ENCODE peak calls at places on chromosomes 11 and 22, in eight cellular contexts. One of them, this sample, is unnamed.
A peak's percentile ranks its signal among the peaks of the same experiment; 100 is the strongest.

GRCh38 chr11:68838572-68838964 is 3.1 kb downstream of the CPT1A start:
- DNase-seq in stimulated activated CD4-positive, alpha-beta T cell treated with anti-CD3 and anti-CD28 coated beads, TNF-alpha, amount 100 ng/mL, for 24 hours: peak; percentile 19
- DNase-seq in stomach: no peak
- DNase-seq in NCI-H748 treated with DMSO at 0.1 percent for 48 hours: no peak
- DNase-seq in K562: no peak
- DNase-seq in NCI-H1930: no peak
- DNase-seq in NCI-H345: no peak
- DNase-seq in fibroblast of pulmonary artery: peak; percentile 49
- DNase-seq in this sample: no peak

GRCh38 chr11:19938051-19938856 is 222.0 kb downstream of the DBX1 start:
- DNase-seq in NCI-H345: no peak
- DNase-seq in NCI-H1930: no peak
- DNase-seq in fibroblast of pulmonary artery: peak; percentile 72
- DNase-seq in K562: peak; percentile 70
- DNase-seq in stimulated activated CD4-positive, alpha-beta T cell treated with anti-CD3 and anti-CD28 coated beads, TNF-alpha, amount 100 ng/mL, for 24 hours: peak; percentile 11
- DNase-seq in NCI-H748 treated with DMSO at 0.1 percent for 48 hours: peak; percentile 10
- DNase-seq in stomach: peak; percentile 53
- DNase-seq in this sample: no peak

GRCh38 chr11:50246183-50246582 is 213.5 kb downstream of the OR4C45 start:
- DNase-seq in NCI-H345: no peak
- DNase-seq in NCI-H1930: no peak
- DNase-seq in NCI-H748 treated with DMSO at 0.1 percent for 48 hours: no peak
- DNase-seq in stimulated activated CD4-positive, alpha-beta T cell treated with anti-CD3 and anti-CD28 coated beads, TNF-alpha, amount 100 ng/mL, for 24 hours: no peak
- DNase-seq in stomach: no peak
- DNase-seq in K562: no peak
- DNase-seq in fibroblast of pulmonary artery: no peak
- DNase-seq in this sample: no peak

GRCh38 chr22:44658371-44658953 is 43.5 kb upstream of the PRR5 start:
- DNase-seq in stomach: no peak
- DNase-seq in fibroblast of pulmonary artery: peak; percentile 87
- DNase-seq in stimulated activated CD4-positive, alpha-beta T cell treated with anti-CD3 and anti-CD28 coated beads, TNF-alpha, amount 100 ng/mL, for 24 hours: no peak
- DNase-seq in NCI-H345: no peak
- DNase-seq in NCI-H748 treated with DMSO at 0.1 percent for 48 hours: no peak
- DNase-seq in NCI-H1930: no peak
- DNase-seq in K562: no peak
- DNase-seq in this sample: no peak

GRCh38 chr11:128763224-128763623 is 69.4 kb downstream of the FLI1 start:
- DNase-seq in NCI-H748 treated with DMSO at 0.1 percent for 48 hours: no peak
- DNase-seq in stimulated activated CD4-positive, alpha-beta T cell treated with anti-CD3 and anti-CD28 coated beads, TNF-alpha, amount 100 ng/mL, for 24 hours: no peak
- DNase-seq in K562: no peak
- DNase-seq in NCI-H345: no peak
- DNase-seq in stomach: no peak
- DNase-seq in NCI-H1930: no peak
- DNase-seq in fibroblast of pulmonary artery: no peak
- DNase-seq in this sample: no peak

GRCh38 chr11:130633466-130633865 is 185.0 kb downstream of the ADAMTS15 start:
- DNase-seq in NCI-H748 treated with DMSO at 0.1 percent for 48 hours: no peak
- DNase-seq in stomach: no peak
- DNase-seq in NCI-H345: no peak
- DNase-seq in NCI-H1930: no peak
- DNase-seq in stimulated activated CD4-positive, alpha-beta T cell treated with anti-CD3 and anti-CD28 coated beads, TNF-alpha, amount 100 ng/mL, for 24 hours: no peak
- DNase-seq in K562: no peak
- DNase-seq in fibroblast of pulmonary artery: no peak
- DNase-seq in this sample: no peak

GRCh38 chr11:64250875-64251721 is at the start of gene PLCB3:
- DNase-seq in K562: peak; percentile 92
- DNase-seq in fibroblast of pulmonary artery: no peak
- DNase-seq in NCI-H748 treated with DMSO at 0.1 percent for 48 hours: no peak
- DNase-seq in NCI-H345: peak; percentile 53
- DNase-seq in stimulated activated CD4-positive, alpha-beta T cell treated with anti-CD3 and anti-CD28 coated beads, TNF-alpha, amount 100 ng/mL, for 24 hours: peak; percentile 46
- DNase-seq in NCI-H1930: peak; percentile 38
- DNase-seq in stomach: peak; percentile 71
- DNase-seq in this sample: peak; percentile 74

GRCh38 chr22:29154364-29155048 is 51.2 kb upstream of the EMID1 start:
- DNase-seq in fibroblast of pulmonary artery: peak; percentile 64
- DNase-seq in NCI-H1930: peak; percentile 21
- DNase-seq in NCI-H748 treated with DMSO at 0.1 percent for 48 hours: peak; percentile 21
- DNase-seq in K562: peak; percentile 69
- DNase-seq in stimulated activated CD4-positive, alpha-beta T cell treated with anti-CD3 and anti-CD28 coated beads, TNF-alpha, amount 100 ng/mL, for 24 hours: peak; percentile 66
- DNase-seq in stomach: peak; percentile 79
- DNase-seq in NCI-H345: peak; percentile 59
- DNase-seq in this sample: peak; percentile 77

GRCh38 chr22:27274770-27275449 is 526.6 kb downstream of the MN1 start:
- DNase-seq in K562: no peak
- DNase-seq in NCI-H748 treated with DMSO at 0.1 percent for 48 hours: no peak
- DNase-seq in NCI-H345: no peak
- DNase-seq in stimulated activated CD4-positive, alpha-beta T cell treated with anti-CD3 and anti-CD28 coated beads, TNF-alpha, amount 100 ng/mL, for 24 hours: no peak
- DNase-seq in NCI-H1930: no peak
- DNase-seq in fibroblast of pulmonary artery: peak; percentile 25
- DNase-seq in stomach: no peak
- DNase-seq in this sample: no peak

GRCh38 chr11:25838918-25839611 is 492.9 kb upstream of the ANO3 start:
- DNase-seq in NCI-H748 treated with DMSO at 0.1 percent for 48 hours: no peak
- DNase-seq in K562: no peak
- DNase-seq in stomach: no peak
- DNase-seq in NCI-H1930: no peak
- DNase-seq in fibroblast of pulmonary artery: no peak
- DNase-seq in NCI-H345: no peak
- DNase-seq in stimulated activated CD4-positive, alpha-beta T cell treated with anti-CD3 and anti-CD28 coated beads, TNF-alpha, amount 100 ng/mL, for 24 hours: no peak
- DNase-seq in this sample: no peak

GRCh38 chr11:63590024-63590788 is 24.0 kb downstream of the PLAAT3 start:
- DNase-seq in K562: no peak
- DNase-seq in NCI-H1930: no peak
- DNase-seq in stimulated activated CD4-positive, alpha-beta T cell treated with anti-CD3 and anti-CD28 coated beads, TNF-alpha, amount 100 ng/mL, for 24 hours: no peak
- DNase-seq in NCI-H345: no peak
- DNase-seq in stomach: no peak
- DNase-seq in fibroblast of pulmonary artery: no peak
- DNase-seq in NCI-H748 treated with DMSO at 0.1 percent for 48 hours: no peak
- DNase-seq in this sample: no peak

GRCh38 chr22:31081963-31082605 is 966 bp downstream of the SMTN start:
- DNase-seq in stomach: no peak
- DNase-seq in NCI-H1930: no peak
- DNase-seq in NCI-H748 treated with DMSO at 0.1 percent for 48 hours: no peak
- DNase-seq in K562: no peak
- DNase-seq in stimulated activated CD4-positive, alpha-beta T cell treated with anti-CD3 and anti-CD28 coated beads, TNF-alpha, amount 100 ng/mL, for 24 hours: no peak
- DNase-seq in fibroblast of pulmonary artery: no peak
- DNase-seq in NCI-H345: no peak
- DNase-seq in this sample: peak; percentile 45

GRCh38 chr11:132131962-132132361 is 761.5 kb downstream of the NTM start:
- DNase-seq in NCI-H1930: no peak
- DNase-seq in NCI-H345: peak; percentile 38
- DNase-seq in fibroblast of pulmonary artery: no peak
- DNase-seq in K562: no peak
- DNase-seq in NCI-H748 treated with DMSO at 0.1 percent for 48 hours: peak; percentile 29
- DNase-seq in stimulated activated CD4-positive, alpha-beta T cell treated with anti-CD3 and anti-CD28 coated beads, TNF-alpha, amount 100 ng/mL, for 24 hours: no peak
- DNase-seq in stomach: no peak
- DNase-seq in this sample: no peak

GRCh38 chr11:72719551-72719950 is 32.7 kb downstream of the ARAP1 start:
- DNase-seq in K562: no peak
- DNase-seq in NCI-H1930: no peak
- DNase-seq in fibroblast of pulmonary artery: no peak
- DNase-seq in NCI-H748 treated with DMSO at 0.1 percent for 48 hours: no peak
- DNase-seq in NCI-H345: no peak
- DNase-seq in stomach: no peak
- DNase-seq in stimulated activated CD4-positive, alpha-beta T cell treated with anti-CD3 and anti-CD28 coated beads, TNF-alpha, amount 100 ng/mL, for 24 hours: no peak
- DNase-seq in this sample: no peak

GRCh38 chr22:43343262-43343988 is at the start of gene SCUBE1:
- DNase-seq in fibroblast of pulmonary artery: peak; percentile 20
- DNase-seq in NCI-H345: peak; percentile 50
- DNase-seq in stimulated activated CD4-positive, alpha-beta T cell treated with anti-CD3 and anti-CD28 coated beads, TNF-alpha, amount 100 ng/mL, for 24 hours: peak; percentile 54
- DNase-seq in K562: peak; percentile 87
- DNase-seq in stomach: peak; percentile 63
- DNase-seq in NCI-H1930: peak; percentile 26
- DNase-seq in NCI-H748 treated with DMSO at 0.1 percent for 48 hours: peak; percentile 33
- DNase-seq in this sample: peak; percentile 66

GRCh38 chr11:14185461-14185860 is 173.5 kb downstream of the RRAS2 start:
- DNase-seq in stomach: no peak
- DNase-seq in fibroblast of pulmonary artery: no peak
- DNase-seq in K562: no peak
- DNase-seq in NCI-H345: no peak
- DNase-seq in NCI-H748 treated with DMSO at 0.1 percent for 48 hours: no peak
- DNase-seq in NCI-H1930: no peak
- DNase-seq in stimulated activated CD4-positive, alpha-beta T cell treated with anti-CD3 and anti-CD28 coated beads, TNF-alpha, amount 100 ng/mL, for 24 hours: no peak
- DNase-seq in this sample: no peak

GRCh38 chr11:88779551-88779950 is 286.2 kb downstream of the GRM5 start:
- DNase-seq in NCI-H345: no peak
- DNase-seq in K562: no peak
- DNase-seq in stomach: no peak
- DNase-seq in stimulated activated CD4-positive, alpha-beta T cell treated with anti-CD3 and anti-CD28 coated beads, TNF-alpha, amount 100 ng/mL, for 24 hours: no peak
- DNase-seq in fibroblast of pulmonary artery: peak; percentile 28
- DNase-seq in NCI-H1930: no peak
- DNase-seq in NCI-H748 treated with DMSO at 0.1 percent for 48 hours: no peak
- DNase-seq in this sample: no peak

GRCh38 chr22:45818130-45819085 is 146.8 kb downstream of the ATXN10 start:
- DNase-seq in fibroblast of pulmonary artery: no peak
- DNase-seq in stomach: no peak
- DNase-seq in NCI-H345: no peak
- DNase-seq in K562: no peak
- DNase-seq in stimulated activated CD4-positive, alpha-beta T cell treated with anti-CD3 and anti-CD28 coated beads, TNF-alpha, amount 100 ng/mL, for 24 hours: no peak
- DNase-seq in NCI-H1930: no peak
- DNase-seq in NCI-H748 treated with DMSO at 0.1 percent for 48 hours: no peak
- DNase-seq in this sample: peak; percentile 85

GRCh38 chr22:40050258-40050657 is 55.5 kb downstream of the FAM83F start:
- DNase-seq in fibroblast of pulmonary artery: no peak
- DNase-seq in stimulated activated CD4-positive, alpha-beta T cell treated with anti-CD3 and anti-CD28 coated beads, TNF-alpha, amount 100 ng/mL, for 24 hours: no peak
- DNase-seq in NCI-H748 treated with DMSO at 0.1 percent for 48 hours: no peak
- DNase-seq in K562: no peak
- DNase-seq in NCI-H1930: no peak
- DNase-seq in NCI-H345: no peak
- DNase-seq in stomach: no peak
- DNase-seq in this sample: no peak

GRCh38 chr11:2402106-2402505 is 1.6 kb downstream of the TSSC4 start:
- DNase-seq in stomach: no peak
- DNase-seq in fibroblast of pulmonary artery: no peak
- DNase-seq in stimulated activated CD4-positive, alpha-beta T cell treated with anti-CD3 and anti-CD28 coated beads, TNF-alpha, amount 100 ng/mL, for 24 hours: no peak
- DNase-seq in NCI-H345: no peak
- DNase-seq in NCI-H748 treated with DMSO at 0.1 percent for 48 hours: no peak
- DNase-seq in K562: no peak
- DNase-seq in NCI-H1930: no peak
- DNase-seq in this sample: no peak

GRCh38 chr11:116948375-116948774 is 111.0 kb upstream of the APOA1 start:
- DNase-seq in K562: no peak
- DNase-seq in NCI-H345: no peak
- DNase-seq in NCI-H1930: no peak
- DNase-seq in stimulated activated CD4-positive, alpha-beta T cell treated with anti-CD3 and anti-CD28 coated beads, TNF-alpha, amount 100 ng/mL, for 24 hours: peak; percentile 21
- DNase-seq in fibroblast of pulmonary artery: peak; percentile 48
- DNase-seq in stomach: no peak
- DNase-seq in NCI-H748 treated with DMSO at 0.1 percent for 48 hours: no peak
- DNase-seq in this sample: no peak

GRCh38 chr11:66459138-66459778 is 7.4 kb upstream of the PELI3 start:
- DNase-seq in stimulated activated CD4-positive, alpha-beta T cell treated with anti-CD3 and anti-CD28 coated beads, TNF-alpha, amount 100 ng/mL, for 24 hours: no peak
- DNase-seq in NCI-H345: no peak
- DNase-seq in fibroblast of pulmonary artery: no peak
- DNase-seq in NCI-H748 treated with DMSO at 0.1 percent for 48 hours: no peak
- DNase-seq in K562: no peak
- DNase-seq in NCI-H1930: no peak
- DNase-seq in stomach: no peak
- DNase-seq in this sample: no peak

GRCh38 chr22:32317524-32317923 is 40.1 kb upstream of the RFPL3 start:
- DNase-seq in K562: no peak
- DNase-seq in stomach: no peak
- DNase-seq in stimulated activated CD4-positive, alpha-beta T cell treated with anti-CD3 and anti-CD28 coated beads, TNF-alpha, amount 100 ng/mL, for 24 hours: no peak
- DNase-seq in NCI-H345: no peak
- DNase-seq in NCI-H748 treated with DMSO at 0.1 percent for 48 hours: no peak
- DNase-seq in NCI-H1930: no peak
- DNase-seq in fibroblast of pulmonary artery: no peak
- DNase-seq in this sample: no peak

GRCh38 chr11:69300124-69301032 is 6.4 kb downstream of the MYEOV start:
- DNase-seq in K562: no peak
- DNase-seq in NCI-H345: no peak
- DNase-seq in NCI-H748 treated with DMSO at 0.1 percent for 48 hours: no peak
- DNase-seq in fibroblast of pulmonary artery: no peak
- DNase-seq in stimulated activated CD4-positive, alpha-beta T cell treated with anti-CD3 and anti-CD28 coated beads, TNF-alpha, amount 100 ng/mL, for 24 hours: no peak
- DNase-seq in NCI-H1930: no peak
- DNase-seq in stomach: no peak
- DNase-seq in this sample: no peak

GRCh38 chr22:29393019-29393608 is 4.7 kb upstream of the AP1B1 start:
- DNase-seq in stomach: no peak
- DNase-seq in fibroblast of pulmonary artery: no peak
- DNase-seq in NCI-H1930: no peak
- DNase-seq in NCI-H345: no peak
- DNase-seq in stimulated activated CD4-positive, alpha-beta T cell treated with anti-CD3 and anti-CD28 coated beads, TNF-alpha, amount 100 ng/mL, for 24 hours: no peak
- DNase-seq in NCI-H748 treated with DMSO at 0.1 percent for 48 hours: no peak
- DNase-seq in K562: no peak
- DNase-seq in this sample: no peak

GRCh38 chr22:50516068-50516467 is 8.0 kb downstream of the NCAPH2 start:
- DNase-seq in stomach: no peak
- DNase-seq in NCI-H345: no peak
- DNase-seq in stimulated activated CD4-positive, alpha-beta T cell treated with anti-CD3 and anti-CD28 coated beads, TNF-alpha, amount 100 ng/mL, for 24 hours: no peak
- DNase-seq in NCI-H1930: no peak
- DNase-seq in NCI-H748 treated with DMSO at 0.1 percent for 48 hours: no peak
- DNase-seq in fibroblast of pulmonary artery: no peak
- DNase-seq in K562: no peak
- DNase-seq in this sample: no peak

GRCh38 chr22:27487600-27488450 is 313.7 kb downstream of the MN1 start:
- DNase-seq in NCI-H345: no peak
- DNase-seq in NCI-H1930: no peak
- DNase-seq in stimulated activated CD4-positive, alpha-beta T cell treated with anti-CD3 and anti-CD28 coated beads, TNF-alpha, amount 100 ng/mL, for 24 hours: no peak
- DNase-seq in fibroblast of pulmonary artery: no peak
- DNase-seq in K562: no peak
- DNase-seq in NCI-H748 treated with DMSO at 0.1 percent for 48 hours: peak; percentile 3
- DNase-seq in stomach: no peak
- DNase-seq in this sample: peak; percentile 58

GRCh38 chr22:30420401-30421178 is 5.0 kb upstream of the MTFP1 start:
- DNase-seq in NCI-H1930: no peak
- DNase-seq in K562: peak; percentile 32
- DNase-seq in fibroblast of pulmonary artery: peak; percentile 92
- DNase-seq in NCI-H345: no peak
- DNase-seq in NCI-H748 treated with DMSO at 0.1 percent for 48 hours: no peak
- DNase-seq in stomach: no peak
- DNase-seq in stimulated activated CD4-positive, alpha-beta T cell treated with anti-CD3 and anti-CD28 coated beads, TNF-alpha, amount 100 ng/mL, for 24 hours: no peak
- DNase-seq in this sample: no peak

GRCh38 chr11:33987975-33988580 is 63.5 kb upstream of the CAPRIN1 start:
- DNase-seq in NCI-H1930: peak; percentile 73
- DNase-seq in stomach: peak; percentile 73
- DNase-seq in NCI-H748 treated with DMSO at 0.1 percent for 48 hours: peak; percentile 79
- DNase-seq in fibroblast of pulmonary artery: peak; percentile 92
- DNase-seq in NCI-H345: peak; percentile 79
- DNase-seq in K562: peak; percentile 69
- DNase-seq in stimulated activated CD4-positive, alpha-beta T cell treated with anti-CD3 and anti-CD28 coated beads, TNF-alpha, amount 100 ng/mL, for 24 hours: peak; percentile 59
- DNase-seq in this sample: peak; percentile 66

GRCh38 chr11:134361661-134362060 is 29.9 kb downstream of the GLB1L2 start:
- DNase-seq in NCI-H748 treated with DMSO at 0.1 percent for 48 hours: no peak
- DNase-seq in K562: no peak
- DNase-seq in NCI-H1930: no peak
- DNase-seq in fibroblast of pulmonary artery: no peak
- DNase-seq in stimulated activated CD4-positive, alpha-beta T cell treated with anti-CD3 and anti-CD28 coated beads, TNF-alpha, amount 100 ng/mL, for 24 hours: no peak
- DNase-seq in NCI-H345: no peak
- DNase-seq in stomach: no peak
- DNase-seq in this sample: no peak

GRCh38 chr11:122258446-122258994 is 142.5 kb upstream of the BLID start:
- DNase-seq in fibroblast of pulmonary artery: no peak
- DNase-seq in NCI-H345: no peak
- DNase-seq in K562: no peak
- DNase-seq in stimulated activated CD4-positive, alpha-beta T cell treated with anti-CD3 and anti-CD28 coated beads, TNF-alpha, amount 100 ng/mL, for 24 hours: no peak
- DNase-seq in NCI-H748 treated with DMSO at 0.1 percent for 48 hours: no peak
- DNase-seq in stomach: no peak
- DNase-seq in NCI-H1930: no peak
- DNase-seq in this sample: no peak

GRCh38 chr22:32644252-32645100 is 157.0 kb upstream of the TIMP3 start:
- DNase-seq in K562: no peak
- DNase-seq in NCI-H748 treated with DMSO at 0.1 percent for 48 hours: no peak
- DNase-seq in stimulated activated CD4-positive, alpha-beta T cell treated with anti-CD3 and anti-CD28 coated beads, TNF-alpha, amount 100 ng/mL, for 24 hours: peak; percentile 19
- DNase-seq in stomach: peak; percentile 40
- DNase-seq in NCI-H1930: no peak
- DNase-seq in NCI-H345: no peak
- DNase-seq in fibroblast of pulmonary artery: peak; percentile 64
- DNase-seq in this sample: peak; percentile 76

GRCh38 chr22:19107730-19108074 is 14.5 kb downstream of the DGCR2 start:
- DNase-seq in K562: no peak
- DNase-seq in NCI-H345: no peak
- DNase-seq in stomach: no peak
- DNase-seq in stimulated activated CD4-positive, alpha-beta T cell treated with anti-CD3 and anti-CD28 coated beads, TNF-alpha, amount 100 ng/mL, for 24 hours: no peak
- DNase-seq in NCI-H1930: no peak
- DNase-seq in fibroblast of pulmonary artery: no peak
- DNase-seq in NCI-H748 treated with DMSO at 0.1 percent for 48 hours: no peak
- DNase-seq in this sample: no peak

GRCh38 chr11:13465909-13466371 is 2.9 kb upstream of the BTBD10 start:
- DNase-seq in K562: peak; percentile 25
- DNase-seq in stimulated activated CD4-positive, alpha-beta T cell treated with anti-CD3 and anti-CD28 coated beads, TNF-alpha, amount 100 ng/mL, for 24 hours: no peak
- DNase-seq in NCI-H1930: no peak
- DNase-seq in NCI-H345: peak; percentile 40
- DNase-seq in NCI-H748 treated with DMSO at 0.1 percent for 48 hours: peak; percentile 59
- DNase-seq in fibroblast of pulmonary artery: peak; percentile 71
- DNase-seq in stomach: no peak
- DNase-seq in this sample: no peak